ENCODE peak calls at places on chromosomes 5 and 9, in five cellular contexts. A, J, X, G and C are unnamed samples.

GRCh38 chr5:140000332-140000731 is 42.8 kb downstream of the NRG2 start:
- DNase-seq in A (no peak), J (no peak), X (peak), G (peak), C (no peak)

GRCh38 chr9:95107976-95108375 is 209.5 kb downstream of the FANCC start:
- DNase-seq in A (no peak), J (no peak), X (no peak), G (peak), C (no peak)

GRCh38 chr5:160033546-160034252 is 24.8 kb downstream of the TTC1 start:
- DNase-seq in A (peak), J (no peak), X (no peak), G (no peak), C (no peak)

GRCh38 chr9:95626885-95627558 is 110.3 kb upstream of the PTCH1 start:
- DNase-seq in A (no peak), J (no peak), X (no peak), G (peak), C (no peak)

GRCh38 chr5:140104100-140104499 is 9.8 kb upstream of the PURA start:
- DNase-seq in A (no peak), J (no peak), X (no peak), G (no peak), C (no peak)

GRCh38 chr9:114718801-114719221 is 36.8 kb upstream of the TEX48 start:
- DNase-seq in A (no peak), J (no peak), X (no peak), G (no peak), C (no peak)

GRCh38 chr5:9835121-9835770 is 205.1 kb upstream of the TAS2R1 start:
- DNase-seq in A (no peak), J (no peak), X (no peak), G (no peak), C (no peak)

GRCh38 chr9:127583605-127584053 is 28.4 kb upstream of the STXBP1 start:
- DNase-seq in A (no peak), J (no peak), X (no peak), G (no peak), C (no peak)

GRCh38 chr9:36796671-36797419 is 224.2 kb downstream of the MELK start:
- DNase-seq in A (no peak), J (no peak), X (no peak), G (peak), C (no peak)

GRCh38 chr9:94743035-94743954 is 16.8 kb downstream of the AOPEP start:
- DNase-seq in A (no peak), J (no peak), X (no peak), G (no peak), C (no peak)

GRCh38 chr5:163347671-163348070 is 89.7 kb upstream of the CCNG1 start:
- DNase-seq in A (peak), J (peak), X (peak), G (no peak), C (no peak)

GRCh38 chr5:149387081-149387611 is 8.1 kb upstream of the IL17B start:
- DNase-seq in A (no peak), J (no peak), X (no peak), G (peak), C (no peak)

GRCh38 chr5:149388498-149389190 is 9.6 kb upstream of the IL17B start:
- DNase-seq in A (no peak), J (no peak), X (no peak), G (peak), C (no peak)

GRCh38 chr5:149389552-149390495 is 10.7 kb upstream of the IL17B start:
- DNase-seq in A (no peak), J (no peak), X (no peak), G (peak), C (no peak)

GRCh38 chr5:149386166-149386565 is 7.1 kb upstream of the IL17B start:
- DNase-seq in A (no peak), J (no peak), X (no peak), G (peak), C (no peak)

DNA sequence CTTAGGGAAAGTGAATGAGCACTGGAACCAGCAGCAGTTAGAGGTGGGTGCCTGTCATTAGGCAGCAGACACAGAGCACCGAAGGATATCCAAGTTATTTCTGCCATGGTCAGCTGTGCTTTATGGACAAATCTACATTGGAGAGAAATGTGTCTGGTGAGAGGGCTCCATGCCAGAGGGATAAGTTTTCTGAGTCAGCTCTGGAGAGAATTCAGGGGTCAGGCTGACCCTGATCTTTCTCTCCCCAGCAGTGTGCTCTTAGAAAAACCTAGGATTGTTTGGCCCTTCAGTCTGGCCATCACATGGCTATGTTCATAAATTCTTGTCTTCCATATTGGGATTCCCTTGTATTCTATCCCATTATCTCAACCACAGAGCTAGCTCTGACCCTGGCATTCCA is 8.9 kb upstream of the IL17B start:
- DNase-seq in A (no peak), J (no peak), X (no peak), G (peak), C (no peak)
- H3K4me3 ChIP-seq in A (no peak), J (no peak), X (no peak), G (no peak), C (no peak)

DNA sequence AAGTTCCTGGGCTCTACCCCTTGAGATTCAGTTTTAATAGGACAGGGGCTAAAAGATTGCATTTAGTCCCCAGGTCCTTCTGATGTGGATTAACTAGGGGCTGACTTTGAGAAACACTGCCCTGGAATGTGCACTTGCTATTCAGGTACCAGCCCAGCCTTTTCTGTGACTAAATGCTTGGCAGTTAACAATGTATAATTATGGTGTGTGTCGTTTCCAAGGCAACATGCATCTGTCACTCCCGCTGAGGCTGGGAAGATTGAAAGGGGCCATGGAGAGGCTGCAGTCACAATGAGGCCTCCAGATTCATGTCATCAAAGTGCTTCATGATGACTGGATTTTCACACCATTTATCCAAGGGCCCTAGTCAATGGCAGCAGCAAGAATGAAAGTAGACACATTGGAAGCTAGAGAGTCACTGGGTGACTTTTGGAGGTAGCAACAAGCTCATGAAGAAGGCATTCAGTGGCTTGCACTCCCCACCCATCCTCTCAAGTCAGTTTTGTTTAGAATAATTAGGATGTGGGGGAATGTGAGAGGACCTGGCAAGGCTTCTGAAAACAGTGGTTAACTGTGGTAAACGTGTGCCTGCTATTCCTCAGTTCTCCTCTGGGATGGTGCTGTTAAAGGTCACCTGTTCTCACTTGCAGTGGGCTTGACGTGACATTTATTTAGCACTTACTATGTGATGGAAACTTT is 28.3 kb downstream of the RAI14 start:
- DNase-seq in A (no peak), J (peak), X (no peak), G (no peak), C (no peak)
- H3K27ac ChIP-seq in A (no peak), J (peak), X (no peak), G (peak), C (no peak)

DNA sequence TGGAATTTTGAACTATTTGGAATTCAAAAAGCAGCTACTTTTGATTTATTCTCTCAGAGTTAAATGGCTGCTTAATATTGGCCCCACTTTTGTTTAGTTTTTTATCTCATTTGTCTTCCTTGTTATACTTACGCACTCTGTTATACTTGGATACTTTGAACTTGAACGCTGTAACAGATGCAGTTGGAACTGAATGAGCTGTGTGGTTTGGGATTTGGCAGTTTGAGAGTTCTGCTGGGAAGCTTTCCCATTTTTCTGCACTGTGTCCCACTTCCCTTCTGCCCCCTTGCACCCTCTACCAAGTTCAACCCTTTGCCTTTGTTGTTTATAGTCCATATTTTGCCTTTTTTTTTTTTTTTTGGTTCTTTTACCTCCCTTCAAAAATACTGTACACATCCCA is 3.8 kb downstream of the RHOBTB3 start:
- DNase-seq in A (no peak), J (no peak), X (no peak), G (no peak), C (no peak)
- H3K4me3 ChIP-seq in A (no peak), J (no peak), X (peak), G (no peak), C (peak)

DNA sequence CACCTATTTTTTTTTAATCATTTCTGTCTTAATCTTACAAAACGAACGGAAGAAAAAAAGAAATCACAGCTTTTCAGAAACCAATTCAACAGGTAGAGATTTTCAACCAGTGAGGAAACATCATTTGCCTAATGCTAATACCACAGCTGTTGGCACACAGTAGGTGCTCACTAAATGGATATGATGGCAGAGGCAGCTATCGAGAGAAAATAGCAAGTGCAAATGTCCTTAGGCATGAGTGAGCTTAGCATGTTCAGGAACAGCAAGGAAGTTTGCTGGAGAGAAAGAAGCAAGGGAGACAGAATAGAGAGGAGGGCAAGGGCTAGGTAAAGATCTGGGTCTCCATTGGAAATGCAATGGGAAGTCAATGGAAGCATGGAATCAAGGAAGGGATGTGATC is 49.2 kb downstream of the CEMIP2 start:
- DNase-seq in A (no peak), J (no peak), X (no peak), G (no peak), C (no peak)
- H3K27ac ChIP-seq in A (no peak), J (peak), X (no peak), G (peak), C (no peak)

GRCh38 chr5:149381986-149382338 is 2.9 kb upstream of the IL17B start:
- DNase-seq in A (peak), J (peak), X (peak), G (peak), C (peak)
- H3K4me3 ChIP-seq in A (no peak), J (no peak), X (no peak), G (peak), C (peak)

DNA sequence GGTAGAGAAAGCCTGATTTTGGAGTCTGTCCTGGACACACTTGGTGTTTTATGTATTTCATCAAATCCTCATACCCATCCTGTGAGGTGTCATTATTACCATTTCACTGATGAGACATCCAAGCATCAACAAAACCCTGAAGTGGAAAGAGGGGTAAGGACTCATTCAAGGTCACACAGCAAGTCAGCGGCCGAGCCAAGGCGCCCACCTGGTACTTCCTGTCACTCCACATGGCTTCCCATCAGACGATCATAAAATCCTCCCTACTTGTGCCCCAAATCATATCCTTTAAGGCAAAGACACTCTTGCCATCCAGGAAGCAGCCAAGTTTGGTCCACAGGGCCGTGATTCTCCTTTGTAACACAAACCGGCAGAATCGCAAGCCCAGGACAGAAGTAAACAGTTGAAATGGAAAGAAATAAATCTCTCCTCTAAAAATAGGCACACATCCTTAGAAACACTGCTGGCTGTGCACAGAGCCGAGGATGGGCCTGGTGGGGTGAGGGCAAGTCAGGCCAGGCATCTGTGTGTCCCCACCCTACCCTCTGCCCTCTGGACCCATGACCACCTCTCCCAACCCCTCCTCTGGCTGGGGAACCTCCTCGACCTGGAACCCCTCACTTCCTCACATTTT is 30.4 kb downstream of the TMOD1 start:
- DNase-seq in A (no peak), J (no peak), X (no peak), G (peak), C (no peak)
- H3K27ac ChIP-seq in A (no peak), J (no peak), X (no peak), G (peak), C (no peak)

GRCh38 chr5:51388488-51389325 is 5.5 kb downstream of the ISL1 start:
- DNase-seq in A (no peak), J (no peak), X (no peak), G (no peak), C (no peak)
- H3K4me3 ChIP-seq in A (no peak), J (no peak), X (no peak), G (no peak), C (peak)

GRCh38 chr5:113034182-113034773 is 57.7 kb downstream of the DCP2 start:
- DNase-seq in A (no peak), J (no peak), X (no peak), G (no peak), C (no peak)
- H3K27ac ChIP-seq in A (no peak), J (no peak), X (no peak), G (no peak), C (no peak)

GRCh38 chr9:136729144-136729543 is 13.6 kb downstream of the LCN10 start:
- DNase-seq in A (no peak), J (no peak), X (no peak), G (no peak), C (no peak)
- H3K4me3 ChIP-seq in A (peak), J (peak), X (peak), G (no peak), C (peak)

GRCh38 chr9:125483697-125484096 is 222.1 kb downstream of the GAPVD1 start:
- DNase-seq in A (no peak), J (no peak), X (no peak), G (no peak), C (no peak)
- H3K27ac ChIP-seq in A (no peak), J (no peak), X (no peak), G (peak), C (no peak)